ENCODE peak calls at places on chromosomes 6 and 20, in seven cellular contexts. L, E, N, X, O, V and F are unnamed samples.

GRCh38 chr6:105359419-105360366 is 43.2 kb downstream of the PREP start:
- DNase-seq in X (no peak), V (peak), L (no peak), E (no peak), N (no peak), O (no peak), F (peak)

GRCh38 chr6:25370175-25371036 is 91.2 kb downstream of the CARMIL1 start:
- DNase-seq in E (no peak), L (no peak), V (no peak), O (no peak), N (no peak), X (no peak), F (no peak)

GRCh38 chr20:17479041-17479657 is 52.0 kb downstream of the BFSP1 start:
- DNase-seq in N (no peak), V (no peak), O (no peak), L (no peak), X (no peak), E (no peak), F (no peak)

GRCh38 chr6:88823998-88824397 is 139.4 kb downstream of the RNGTT start:
- DNase-seq in O (no peak), L (no peak), E (no peak), V (no peak), X (no peak), N (no peak), F (peak)

GRCh38 chr6:23533954-23534725 is 591.9 kb upstream of the NRSN1 start:
- DNase-seq in V (no peak), O (no peak), X (no peak), N (no peak), E (no peak), L (no peak), F (no peak)

GRCh38 chr6:161225677-161226004 is 48.2 kb downstream of the AGPAT4 start:
- DNase-seq in N (no peak), V (no peak), L (no peak), X (no peak), O (no peak), E (no peak), F (no peak)

GRCh38 chr6:81241717-81242116 is 510.8 kb downstream of the TENT5A start:
- DNase-seq in V (peak), E (no peak), L (no peak), N (no peak), X (no peak), O (peak), F (peak)

GRCh38 chr6:38117281-38117680 is 297.8 kb downstream of the ZFAND3 start:
- DNase-seq in N (no peak), O (no peak), E (no peak), L (no peak), V (no peak), X (no peak), F (no peak)

GRCh38 chr6:69155467-69155866 is 520.4 kb downstream of the ADGRB3 start:
- DNase-seq in X (no peak), L (no peak), N (no peak), V (no peak), O (no peak), E (no peak), F (no peak)

GRCh38 chr6:18388942-18389341 is 1.8 kb downstream of the RNF144B start:
- DNase-seq in V (no peak), X (no peak), N (no peak), L (no peak), E (peak), O (no peak), F (no peak)

DNA sequence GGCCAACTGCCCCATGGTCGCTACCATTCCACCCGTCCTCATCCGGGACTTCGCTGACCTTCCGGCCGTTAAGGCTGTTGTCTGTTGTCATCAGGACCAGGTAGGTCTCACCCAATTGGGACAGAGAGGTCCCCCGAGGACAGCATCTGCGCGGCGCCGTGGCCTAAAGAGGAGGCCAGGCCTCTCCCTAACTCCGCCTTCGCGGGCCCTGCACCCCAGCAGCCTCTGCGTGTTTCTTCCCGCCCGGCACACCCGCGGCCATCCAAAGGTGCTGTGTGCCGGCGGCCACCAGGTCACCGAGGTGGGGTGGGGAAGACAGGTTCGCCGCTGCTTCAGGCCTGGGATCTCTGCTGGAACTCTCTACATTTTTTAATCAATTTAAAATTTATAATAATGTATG is 9.0 kb downstream of the OR2W1 start:
- DNase-seq in E (no peak), N (no peak), O (no peak), X (no peak), V (no peak), L (no peak), F (no peak)
- TF ChIP-seq POLR2A in E (no peak), N (no peak), O (no peak), X (no peak), V (no peak), L (no peak), F (no peak)

GRCh38 chr6:32935551-32936246 is 5.1 kb downstream of the HLA-DMB start:
- DNase-seq in E (no peak), V (no peak), X (no peak), N (no peak), O (no peak), L (no peak), F (no peak)

GRCh38 chr6:32931211-32931610 is 9.6 kb downstream of the HLA-DMB start:
- DNase-seq in L (no peak), O (no peak), V (no peak), N (no peak), E (no peak), X (no peak), F (no peak)

GRCh38 chr6:32936247-32937152 is 4.3 kb downstream of the HLA-DMB start:
- DNase-seq in E (no peak), X (no peak), N (no peak), L (no peak), V (no peak), O (no peak), F (no peak)

GRCh38 chr6:32933661-32934085 is 7.2 kb downstream of the HLA-DMB start:
- DNase-seq in N (peak), O (peak), V (peak), L (peak), X (peak), E (peak), F (peak)

GRCh38 chr6:32932132-32932868 is 8.5 kb downstream of the HLA-DMB start:
- DNase-seq in X (no peak), N (no peak), E (no peak), L (no peak), O (no peak), V (no peak), F (no peak)
- TF ChIP-seq POLR2A in X (no peak), N (no peak), E (no peak), L (no peak), O (no peak), V (no peak), F (no peak)

GRCh38 chr20:62952373-62953166 is at the start of gene SLC17A9:
- DNase-seq in L (peak), V (no peak), E (peak), N (peak), O (peak), X (peak), F (no peak)
- TF ChIP-seq POLR2A in L (peak), V (no peak), E (no peak), N (no peak), O (peak), X (no peak), F (no peak)

GRCh38 chr6:156698239-156699016 is 78.8 kb upstream of the ARID1B start:
- DNase-seq in V (no peak), E (peak), O (no peak), N (no peak), X (no peak), L (no peak), F (no peak)
- TF ChIP-seq POLR2A in V (no peak), E (no peak), O (no peak), N (no peak), X (no peak), L (no peak), F (no peak)

DNA sequence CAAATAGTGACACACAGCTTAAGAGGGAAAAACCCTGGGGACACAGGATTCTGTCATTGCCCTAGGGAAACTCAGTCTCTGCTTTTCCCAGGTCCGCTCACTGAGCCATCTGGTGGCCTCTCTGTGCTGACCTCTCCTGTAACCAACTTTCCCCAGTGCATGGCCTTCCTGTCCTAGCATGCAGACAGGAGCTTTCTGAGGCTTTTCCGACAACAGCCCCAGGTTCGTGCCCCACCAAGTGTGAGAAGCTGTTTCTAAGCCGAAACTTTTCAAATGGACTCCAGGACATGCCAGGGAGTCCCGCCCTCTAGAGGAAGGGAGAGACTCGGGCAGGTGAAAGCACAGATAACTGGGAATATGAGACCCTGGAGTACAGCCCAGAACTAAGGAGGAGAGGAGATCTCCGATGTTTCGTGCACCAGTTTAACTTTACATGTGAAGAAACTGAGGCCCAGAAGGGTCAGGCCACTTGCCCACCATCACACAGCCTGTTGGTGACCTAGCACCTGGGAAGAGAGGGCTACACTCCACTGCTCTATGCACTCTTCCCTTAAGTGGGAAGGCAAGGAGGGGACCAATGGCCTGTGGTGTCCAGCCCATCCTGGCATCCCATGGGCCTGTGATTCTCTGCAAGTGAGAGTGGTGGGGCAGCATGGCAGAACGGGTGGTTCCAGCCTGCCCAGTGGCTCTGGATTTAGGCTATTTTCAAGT is 46.2 kb downstream of the RPP40 start:
- DNase-seq in E (no peak), L (no peak), V (no peak), N (no peak), X (no peak), O (peak), F (no peak)
- TF ChIP-seq POLR2A in E (no peak), L (no peak), V (no peak), N (no peak), X (no peak), O (no peak), F (no peak)

DNA sequence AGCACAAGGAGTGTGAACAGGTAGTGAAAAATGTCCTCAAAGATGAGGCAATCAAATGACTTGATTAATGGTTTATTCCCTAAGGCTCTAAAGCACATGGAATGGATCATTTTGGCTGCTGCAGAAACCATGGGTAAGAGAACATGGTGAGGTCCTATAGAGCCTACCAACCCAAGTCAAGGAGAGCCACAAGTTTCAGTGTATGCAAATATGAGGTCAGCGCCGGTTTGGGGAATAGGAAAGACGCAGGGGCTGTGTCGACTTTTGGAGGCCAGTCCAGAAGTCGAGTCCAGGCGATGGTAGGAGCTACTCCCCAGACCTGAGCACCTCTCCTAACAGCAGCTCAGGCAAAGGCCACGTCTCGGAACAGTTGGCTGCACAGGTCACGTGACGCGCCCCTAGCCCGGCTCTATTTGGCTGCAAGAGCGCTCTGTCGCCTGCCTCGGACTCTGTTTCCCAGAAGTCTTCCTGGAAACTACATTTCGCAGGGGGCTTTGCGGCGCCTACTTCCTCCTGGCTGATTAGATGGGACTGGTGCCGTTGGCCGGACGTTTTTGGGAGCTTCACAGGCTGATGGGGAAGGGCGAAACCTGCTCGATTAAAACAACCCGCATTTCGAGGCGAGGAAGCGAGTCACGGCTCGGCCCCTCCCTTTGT is 74.4 kb upstream of the CHD6 start:
- DNase-seq in V (peak), X (peak), L (peak), O (peak), E (peak), N (peak), F (peak)
- TF ChIP-seq POLR2A in V (no peak), X (no peak), L (no peak), O (peak), E (peak), N (no peak), F (peak)